ENCODE peak calls at places on chromosome 9, in eight cellular contexts. I, T, Q, P, D, C, S and M are unnamed samples.

GRCh38 chr9:12702160-12702758 is 9.1 kb downstream of the TYRP1 start:
- DNase-seq in I (peak), T (peak), Q (peak), P (peak), D (no peak), C (peak), S (no peak), M (peak)

GRCh38 chr9:125428060-125428481 is 166.4 kb downstream of the GAPVD1 start:
- DNase-seq in I (no peak), T (peak), Q (no peak), P (no peak), D (no peak), C (no peak), S (peak), M (no peak)

GRCh38 chr9:33109097-33109496 is 32.6 kb upstream of the SMU1 start:
- DNase-seq in I (no peak), T (no peak), Q (no peak), P (no peak), D (no peak), C (no peak), S (no peak), M (no peak)

GRCh38 chr9:109001275-109001676 is 12.0 kb downstream of the CTNNAL1 start:
- DNase-seq in I (no peak), T (peak), Q (no peak), P (peak), D (no peak), C (no peak), S (no peak), M (no peak)

GRCh38 chr9:5786370-5787127 is 46.4 kb downstream of the ERMP1 start:
- DNase-seq in I (no peak), T (no peak), Q (no peak), P (peak), D (no peak), C (no peak), S (no peak), M (no peak)

GRCh38 chr9:100856238-100856637 is 172.3 kb upstream of the PLPPR1 start:
- DNase-seq in I (no peak), T (no peak), Q (no peak), P (no peak), D (no peak), C (no peak), S (no peak), M (no peak)

GRCh38 chr9:71223953-71224538 is 102.6 kb upstream of the TRPM3 start:
- DNase-seq in I (no peak), T (no peak), Q (no peak), P (no peak), D (no peak), C (no peak), S (no peak), M (no peak)

GRCh38 chr9:106934424-106934823 is 71.5 kb downstream of the ZNF462 start:
- DNase-seq in I (no peak), T (no peak), Q (no peak), P (no peak), D (no peak), C (no peak), S (no peak), M (no peak)

GRCh38 chr9:35728041-35728971 is 3.7 kb downstream of the TLN1 start:
- DNase-seq in I (peak), T (peak), Q (peak), P (peak), D (peak), C (peak), S (peak), M (peak)

GRCh38 chr9:82790868-82791267 is 272.1 kb downstream of the RASEF start:
- DNase-seq in I (no peak), T (no peak), Q (no peak), P (no peak), D (no peak), C (no peak), S (no peak), M (no peak)

GRCh38 chr9:128428644-128429504 is 8.2 kb downstream of the CERCAM start:
- DNase-seq in I (no peak), T (no peak), Q (no peak), P (no peak), D (no peak), C (no peak), S (no peak), M (no peak)

GRCh38 chr9:124849801-124850200 is 3.5 kb upstream of the WDR38 start:
- DNase-seq in I (peak), T (peak), Q (no peak), P (peak), D (no peak), C (no peak), S (no peak), M (no peak)

GRCh38 chr9:33170464-33171156 is 3.5 kb upstream of the B4GALT1 start:
- DNase-seq in I (peak), T (peak), Q (peak), P (no peak), D (peak), C (peak), S (peak), M (peak)

GRCh38 chr9:4503103-4503502 is 12.8 kb downstream of the SLC1A1 start:
- DNase-seq in I (no peak), T (no peak), Q (no peak), P (no peak), D (no peak), C (no peak), S (no peak), M (no peak)
- TF ChIP-seq POLR2A in I (no peak), T (no peak), Q (no peak), P (no peak), D (no peak), C (no peak), S (no peak), M (no peak)

GRCh38 chr9:133354766-133355165 is 1.5 kb downstream of the SURF1 start:
- DNase-seq in I (no peak), T (no peak), Q (no peak), P (no peak), D (no peak), C (no peak), S (no peak), M (no peak)

GRCh38 chr9:133357656-133358055 is 1.3 kb downstream of the SURF2 start:
- DNase-seq in I (no peak), T (no peak), Q (no peak), P (no peak), D (no peak), C (no peak), S (no peak), M (no peak)

GRCh38 chr9:133356391-133357091 is at the start of the genes SURF1 and SURF2:
- DNase-seq in I (peak), T (peak), Q (peak), P (peak), D (peak), C (peak), S (peak), M (peak)

GRCh38 chr9:133353548-133353947 is 2.7 kb downstream of the SURF1 start:
- DNase-seq in I (no peak), T (no peak), Q (no peak), P (no peak), D (no peak), C (no peak), S (no peak), M (no peak)

GRCh38 chr9:133355881-133356357 is 368 bp downstream of the SURF1 start:
- DNase-seq in I (no peak), T (no peak), Q (no peak), P (no peak), D (no peak), C (no peak), S (no peak), M (no peak)
- TF ChIP-seq POLR2A in I (no peak), T (no peak), Q (no peak), P (no peak), D (no peak), C (no peak), S (no peak), M (no peak)

DNA sequence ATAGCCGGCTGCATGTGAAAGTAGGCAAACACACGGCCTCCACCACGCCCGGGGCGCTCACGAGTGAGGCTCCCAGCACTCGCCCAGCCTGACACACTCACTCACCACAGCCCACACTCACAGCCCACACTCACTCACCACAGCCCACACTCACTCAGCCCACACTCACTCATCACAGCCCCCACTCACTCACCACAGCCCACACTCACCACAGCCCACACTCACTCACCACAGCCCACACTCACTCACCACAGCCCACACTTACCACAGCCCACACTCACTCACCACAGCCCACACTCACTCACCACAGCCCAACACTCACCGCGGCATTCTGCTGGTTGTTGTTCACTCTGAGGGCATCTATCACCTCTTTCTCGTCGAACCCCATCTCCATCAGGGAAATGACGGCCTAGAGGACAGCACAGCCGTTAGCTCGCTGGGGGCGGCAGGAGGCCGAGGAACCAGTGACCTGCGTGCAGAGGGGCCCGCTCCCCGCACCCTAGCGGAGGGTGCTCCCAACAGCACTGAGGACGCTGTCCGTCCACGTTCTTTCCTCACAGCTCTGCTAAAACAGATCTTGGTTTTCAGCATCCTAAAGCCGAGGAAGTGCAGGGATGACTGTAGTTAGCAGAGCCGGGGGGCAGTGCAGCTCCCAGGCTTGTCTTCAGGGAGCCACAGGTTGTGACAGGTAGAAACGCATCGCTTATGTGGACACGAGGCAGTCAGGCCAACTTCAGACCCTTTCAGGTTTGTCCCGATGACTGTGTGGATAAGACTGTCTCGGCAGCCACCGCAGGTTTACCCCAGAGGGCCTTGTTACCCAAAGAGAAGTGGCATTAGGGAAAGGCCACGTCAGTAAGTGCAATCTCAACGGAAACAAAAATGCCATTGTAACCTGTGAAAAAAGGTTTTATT is 21.6 kb downstream of the UBAC1 start:
- DNase-seq in I (no peak), T (no peak), Q (no peak), P (no peak), D (no peak), C (no peak), S (no peak), M (no peak)
- TF ChIP-seq POLR2A in I (no peak), T (no peak), Q (no peak), P (no peak), D (no peak), C (no peak), S (no peak), M (no peak)

GRCh38 chr9:113187935-113188595 is 33.0 kb downstream of the FKBP15 start:
- DNase-seq in I (peak), T (peak), Q (no peak), P (peak), D (peak), C (peak), S (no peak), M (peak)
- TF ChIP-seq POLR2A in I (no peak), T (no peak), Q (no peak), P (no peak), D (no peak), C (no peak), S (no peak), M (peak)

DNA sequence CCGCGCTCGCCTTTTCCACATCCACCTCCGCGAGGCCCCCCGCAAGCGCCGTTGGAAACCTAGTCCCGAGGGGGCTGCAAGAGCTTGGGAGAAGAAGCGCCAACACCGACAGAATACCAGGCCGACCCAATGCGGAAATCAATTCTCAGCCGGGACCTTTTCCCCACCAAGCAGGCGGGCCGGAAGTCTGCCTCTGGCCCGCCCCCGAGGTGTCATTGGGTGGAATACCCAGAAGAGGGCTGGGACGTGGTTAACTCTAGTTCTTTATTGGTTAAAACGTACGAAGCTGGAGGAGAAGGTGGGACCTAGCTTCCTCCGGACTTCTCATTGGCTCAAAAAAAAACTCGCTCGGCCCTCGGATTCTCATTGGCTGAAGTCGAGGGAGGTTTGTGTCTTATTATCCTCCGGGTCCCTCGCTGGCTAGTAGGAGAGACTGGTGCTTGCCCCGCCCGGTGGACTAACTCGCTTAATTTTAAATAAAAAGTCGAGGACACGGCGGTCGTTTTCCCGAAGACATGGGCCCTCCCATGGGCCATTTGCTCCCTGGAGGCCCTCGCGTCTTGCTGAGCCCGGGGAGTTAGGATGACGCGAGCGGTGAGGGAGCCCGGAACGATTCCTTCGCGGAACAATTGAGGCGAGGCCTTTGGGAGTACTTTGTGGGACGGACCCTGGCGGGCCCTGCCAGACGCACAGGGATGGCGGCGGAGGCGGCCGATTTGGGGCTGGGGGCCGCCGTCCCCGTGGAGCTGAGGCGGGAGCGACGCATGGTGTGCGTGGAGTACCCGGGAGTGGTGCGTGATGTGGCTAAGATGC is at the start of gene GTF3C5:
- DNase-seq in I (peak), T (peak), Q (peak), P (peak), D (peak), C (peak), S (peak), M (peak)
- TF ChIP-seq POLR2A in I (peak), T (peak), Q (peak), P (peak), D (peak), C (peak), S (peak), M (peak)

GRCh38 chr9:34457266-34458012 is 931 bp downstream of the FAM219A start:
- DNase-seq in I (peak), T (peak), Q (peak), P (peak), D (peak), C (peak), S (peak), M (peak)
- TF ChIP-seq POLR2A in I (peak), T (no peak), Q (peak), P (peak), D (no peak), C (peak), S (no peak), M (peak)

DNA sequence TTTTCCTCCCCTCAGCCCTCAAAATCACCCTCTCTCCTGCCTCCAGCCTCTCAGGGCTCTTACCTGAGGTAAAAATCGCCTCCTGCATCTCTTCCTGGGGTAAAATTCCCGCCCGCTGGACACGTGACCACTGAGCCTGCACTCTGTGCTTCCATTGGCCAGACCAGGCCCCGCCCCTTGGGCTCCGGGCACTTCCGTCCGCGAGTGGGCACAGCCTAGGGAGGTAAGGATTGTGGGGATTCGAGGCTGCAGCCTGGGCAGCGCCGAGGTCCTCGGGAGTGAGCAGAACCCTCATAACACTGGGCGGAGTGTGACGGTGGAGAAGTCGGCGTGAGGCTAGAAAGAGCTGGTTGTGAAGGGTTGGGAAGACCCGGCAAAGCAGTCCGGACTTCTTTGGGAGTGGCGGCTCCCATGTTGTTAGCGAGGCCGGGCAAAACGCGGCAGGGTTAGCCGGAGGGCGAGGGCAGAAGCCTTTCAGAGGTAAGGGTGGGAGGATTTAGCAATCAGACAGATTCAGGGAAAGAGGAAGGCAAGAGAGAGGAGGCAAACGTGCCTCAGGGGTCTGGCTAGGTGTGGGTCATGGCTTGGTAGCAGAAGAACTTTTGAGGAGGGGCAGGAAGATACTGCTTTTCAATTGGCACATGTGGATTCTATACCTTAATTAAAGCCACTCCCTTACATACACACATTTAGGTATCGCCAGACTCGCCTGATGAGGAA is at the start of gene SHOC1:
- DNase-seq in I (no peak), T (no peak), Q (no peak), P (no peak), D (no peak), C (peak), S (no peak), M (peak)
- TF ChIP-seq POLR2A in I (no peak), T (no peak), Q (no peak), P (no peak), D (no peak), C (no peak), S (no peak), M (peak)

GRCh38 chr9:81656004-81656403 is 33.3 kb downstream of the TLE1 start:
- DNase-seq in I (no peak), T (no peak), Q (no peak), P (no peak), D (peak), C (peak), S (peak), M (peak)
- TF ChIP-seq POLR2A in I (no peak), T (no peak), Q (no peak), P (no peak), D (no peak), C (no peak), S (no peak), M (no peak)